ENCODE peak calls at places on chromosome 7, in four cellular contexts. O, T, Y and D are unnamed samples.

GRCh38 chr7:48193421-48193820 is 22.2 kb downstream of the ABCA13 start:
- DNase-seq in O (no peak), T (no peak), Y (no peak), D (no peak)

GRCh38 chr7:112157072-112157471 is 49.1 kb downstream of the DOCK4 start:
- DNase-seq in O (peak), T (no peak), Y (peak), D (no peak)

GRCh38 chr7:33471636-33472242 is 342.4 kb downstream of the BBS9 start:
- DNase-seq in O (no peak), T (no peak), Y (no peak), D (no peak)

GRCh38 chr7:131830681-131831080 is 274.3 kb upstream of the PODXL start:
- DNase-seq in O (no peak), T (no peak), Y (no peak), D (no peak)

GRCh38 chr7:75928600-75928939 is 13.6 kb downstream of the POR start:
- DNase-seq in O (no peak), T (peak), Y (peak), D (peak)

GRCh38 chr7:28708033-28708451 is 250.1 kb downstream of the TRIL start:
- DNase-seq in O (peak), T (peak), Y (no peak), D (no peak)

GRCh38 chr7:55540226-55540858 is 32.0 kb downstream of the VOPP1 start:
- DNase-seq in O (no peak), T (no peak), Y (no peak), D (no peak)

GRCh38 chr7:13181221-13181620 is 493.8 kb downstream of the ARL4A start:
- DNase-seq in O (peak), T (no peak), Y (no peak), D (no peak)

GRCh38 chr7:24864214-24864817 is 107.1 kb upstream of the GSDME start:
- DNase-seq in O (no peak), T (no peak), Y (no peak), D (no peak)

GRCh38 chr7:33874943-33875342 is 30.4 kb upstream of the BMPER start:
- DNase-seq in O (peak), T (no peak), Y (no peak), D (no peak)

GRCh38 chr7:152025937-152026890 is 740 bp downstream of the GALNT11 start:
- DNase-seq in O (peak), T (no peak), Y (peak), D (no peak)

GRCh38 chr7:30452278-30452930 is 26.2 kb downstream of the NOD1 start:
- DNase-seq in O (no peak), T (no peak), Y (no peak), D (no peak)

GRCh38 chr7:40884226-40884625 is 749.4 kb downstream of the SUGCT start:
- DNase-seq in O (no peak), T (no peak), Y (no peak), D (no peak)

GRCh38 chr7:147567043-147567442 is 1023.5 kb upstream of the C7orf33 start:
- DNase-seq in O (no peak), T (no peak), Y (no peak), D (no peak)

GRCh38 chr7:78178319-78178718 is 379.7 kb downstream of the PHTF2 start:
- DNase-seq in O (no peak), T (no peak), Y (no peak), D (no peak)

GRCh38 chr7:45217358-45217757 is 59.8 kb downstream of the RAMP3 start:
- DNase-seq in O (no peak), T (no peak), Y (no peak), D (no peak)

GRCh38 chr7:155312653-155313052 is 15.0 kb downstream of the INSIG1 start:
- DNase-seq in O (no peak), T (no peak), Y (no peak), D (no peak)

GRCh38 chr7:92834661-92835139 is 1.7 kb downstream of the CDK6 start:
- DNase-seq in O (no peak), T (peak), Y (no peak), D (peak)

GRCh38 chr7:27221201-27221797 is 21.3 kb upstream of the EVX1 start:
- DNase-seq in O (no peak), T (no peak), Y (no peak), D (no peak)

GRCh38 chr7:80070391-80070790 is 64.2 kb upstream of the GNAI1 start:
- DNase-seq in O (peak), T (no peak), Y (no peak), D (no peak)

GRCh38 chr7:144513332-144513731 is 109.8 kb upstream of the NOBOX start:
- DNase-seq in O (peak), T (no peak), Y (peak), D (no peak)

GRCh38 chr7:16684935-16685334 is 39.0 kb downstream of the BZW2 start:
- DNase-seq in O (no peak), T (no peak), Y (no peak), D (no peak)

GRCh38 chr7:16594061-16594460 is 51.5 kb downstream of the ANKMY2 start:
- DNase-seq in O (peak), T (no peak), Y (no peak), D (no peak)

GRCh38 chr7:50632561-50633413 is 67.6 kb upstream of the DDC start:
- DNase-seq in O (peak), T (peak), Y (peak), D (peak)

GRCh38 chr7:81190997-81191747 is 272.3 kb upstream of the SEMA3C start:
- DNase-seq in O (peak), T (no peak), Y (no peak), D (no peak)

GRCh38 chr7:6258440-6259182 is 13.8 kb downstream of the CYTH3 start:
- DNase-seq in O (peak), T (no peak), Y (no peak), D (peak)

GRCh38 chr7:91465595-91466061 is 201.4 kb downstream of the FZD1 start:
- DNase-seq in O (peak), T (no peak), Y (no peak), D (no peak)

GRCh38 chr7:90579181-90579688 is 16.9 kb upstream of the CDK14 start:
- DNase-seq in O (peak), T (no peak), Y (no peak), D (no peak)

GRCh38 chr7:129433823-129434171 is 435 bp upstream of the STRIP2 start:
- DNase-seq in O (no peak), T (no peak), Y (no peak), D (no peak)

GRCh38 chr7:112669306-112669705 is 120.9 kb downstream of the TMEM168 start:
- DNase-seq in O (no peak), T (no peak), Y (no peak), D (no peak)

GRCh38 chr7:81937091-81937490 is 167.2 kb upstream of the HGF start:
- DNase-seq in O (peak), T (no peak), Y (no peak), D (no peak)

GRCh38 chr7:117012284-117013174 is 59.2 kb downstream of the ST7 start:
- DNase-seq in O (peak), T (no peak), Y (no peak), D (no peak)

GRCh38 chr7:40763319-40764287 is 628.8 kb downstream of the SUGCT start:
- DNase-seq in O (peak), T (no peak), Y (no peak), D (no peak)

GRCh38 chr7:99313204-99313573 is 12.5 kb upstream of the ARPC1A start:
- DNase-seq in O (no peak), T (no peak), Y (no peak), D (no peak)
- TF ChIP-seq CTCF in O (no peak), T (no peak), Y (peak), D (no peak)

GRCh38 chr7:135361788-135362187 is 128.2 kb downstream of the STRA8 start:
- DNase-seq in O (no peak), T (no peak), Y (no peak), D (no peak)
- TF ChIP-seq CTCF in O (no peak), T (no peak), Y (no peak), D (no peak)

GRCh38 chr7:19375986-19376385 is 230.8 kb upstream of the FERD3L start:
- DNase-seq in O (no peak), T (no peak), Y (no peak), D (no peak)
- TF ChIP-seq CTCF in O (no peak), T (no peak), Y (no peak), D (no peak)

GRCh38 chr7:122383934-122384333 is 79.4 kb upstream of the FEZF1 start:
- DNase-seq in O (no peak), T (no peak), Y (no peak), D (no peak)

GRCh38 chr7:122379491-122379890 is 74.9 kb upstream of the FEZF1 start:
- DNase-seq in O (no peak), T (no peak), Y (no peak), D (no peak)

GRCh38 chr7:122384528-122384927 is 80.0 kb upstream of the FEZF1 start:
- DNase-seq in O (no peak), T (no peak), Y (no peak), D (no peak)

DNA sequence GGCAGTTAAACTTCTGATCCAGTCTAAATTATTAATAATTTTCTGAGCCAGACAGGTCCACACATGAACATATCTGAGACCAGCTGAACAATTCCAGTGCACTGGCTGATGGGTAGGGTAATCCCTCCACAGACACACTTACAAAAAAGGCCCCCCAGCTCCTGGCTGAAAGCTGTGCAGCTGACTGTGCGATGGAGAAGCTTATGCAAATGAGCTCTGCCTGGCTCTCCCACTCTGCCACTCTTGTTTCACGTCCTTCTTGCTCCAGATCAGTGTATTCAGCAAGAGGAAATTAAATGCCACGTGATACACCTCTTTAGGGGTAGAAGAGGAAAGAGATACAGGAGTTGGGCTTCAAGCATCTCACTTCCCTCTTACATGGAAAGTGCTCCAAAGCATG is 76.4 kb upstream of the FEZF1 start:
- DNase-seq in O (no peak), T (no peak), Y (no peak), D (no peak)
- TF ChIP-seq CTCF in O (no peak), T (no peak), Y (no peak), D (no peak)

DNA sequence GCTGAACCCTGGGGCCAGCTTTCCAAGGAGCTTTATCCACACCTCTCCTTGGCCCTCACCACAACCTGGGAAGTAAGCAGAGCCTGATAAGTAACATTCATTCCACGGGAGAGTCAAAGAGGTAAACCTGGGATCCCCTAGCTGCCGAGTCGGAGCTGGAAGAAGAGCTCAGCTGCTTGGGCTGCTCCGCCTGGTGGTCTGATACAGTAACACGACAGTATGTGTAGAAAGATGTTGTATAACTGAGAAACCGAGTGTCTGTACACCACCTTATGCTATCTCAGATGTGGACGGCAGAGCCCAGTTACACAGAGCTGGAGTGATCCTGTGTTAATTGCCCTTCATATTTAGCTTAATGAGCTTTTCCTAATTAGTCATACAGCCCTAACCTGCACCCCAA is 151.3 kb upstream of the KMT2E start:
- DNase-seq in O (no peak), T (no peak), Y (no peak), D (no peak)
- TF ChIP-seq CTCF in O (peak), T (no peak), Y (no peak), D (no peak)

GRCh38 chr7:71633571-71634008 is 501.6 kb downstream of the GALNT17 start:
- DNase-seq in O (peak), T (no peak), Y (no peak), D (no peak)

GRCh38 chr7:71636329-71636728 is 504.4 kb downstream of the GALNT17 start:
- DNase-seq in O (no peak), T (no peak), Y (no peak), D (no peak)

GRCh38 chr7:71637578-71637977 is 505.6 kb downstream of the GALNT17 start:
- DNase-seq in O (no peak), T (no peak), Y (no peak), D (no peak)

GRCh38 chr7:71638108-71638507 is 506.2 kb downstream of the GALNT17 start:
- DNase-seq in O (no peak), T (no peak), Y (no peak), D (no peak)
- TF ChIP-seq CTCF in O (no peak), T (no peak), Y (no peak), D (no peak)

DNA sequence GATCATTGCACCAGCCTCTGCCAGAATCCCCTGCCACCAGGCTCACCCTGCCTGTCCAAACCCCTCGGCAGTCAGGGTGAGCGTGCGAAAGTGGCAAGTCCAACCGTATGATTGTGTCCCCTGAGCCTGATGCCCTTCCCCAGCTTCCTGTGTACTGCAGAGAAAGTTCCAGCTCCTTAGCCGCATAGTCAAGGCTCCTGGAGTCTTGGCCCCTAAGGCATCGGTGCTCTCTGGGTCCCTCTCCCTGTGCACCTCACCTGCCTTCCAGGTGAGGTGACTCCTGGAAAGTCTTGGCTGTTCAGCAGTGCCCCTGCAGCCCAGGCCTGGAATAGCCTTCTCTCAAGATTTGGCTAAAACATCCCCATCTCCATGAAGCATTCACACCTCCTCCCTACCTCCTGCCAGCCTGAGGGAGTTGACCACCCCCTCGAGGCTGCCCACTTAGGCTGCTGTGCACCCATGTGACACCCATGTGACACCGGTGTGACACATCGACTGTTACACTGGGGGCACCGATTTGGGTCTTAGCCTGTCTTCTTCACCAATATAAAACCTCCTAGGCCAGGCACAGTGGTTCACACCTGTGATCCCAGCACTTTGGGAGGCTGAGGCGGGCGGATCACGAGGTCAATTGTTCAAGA is 56.2 kb upstream of the ELN start:
- DNase-seq in O (no peak), T (peak), Y (no peak), D (peak)
- TF ChIP-seq CTCF in O (peak), T (no peak), Y (no peak), D (no peak)

GRCh38 chr7:73829505-73829904 is 1.3 kb upstream of the CLDN4 start:
- DNase-seq in O (no peak), T (no peak), Y (no peak), D (no peak)

GRCh38 chr7:73828972-73829371 is 1.8 kb upstream of the CLDN4 start:
- DNase-seq in O (no peak), T (no peak), Y (no peak), D (no peak)

GRCh38 chr7:73830618-73830871 is 251 bp upstream of the CLDN4 start:
- DNase-seq in O (no peak), T (no peak), Y (no peak), D (no peak)

GRCh38 chr7:73830872-73831655 is at the start of gene CLDN4:
- DNase-seq in O (no peak), T (no peak), Y (no peak), D (no peak)

GRCh38 chr7:73829921-73830617 is 727 bp upstream of the CLDN4 start:
- DNase-seq in O (no peak), T (no peak), Y (no peak), D (peak)
- TF ChIP-seq CTCF in O (no peak), T (no peak), Y (no peak), D (no peak)